ENCODE peak calls at places on chromosomes 13 and 19, in four cellular contexts. H is CD8-positive, alpha-beta T cell; D is GM23248; K is H1. W is an unnamed sample. For H3K4me1, the result is how much of the 10 kb centered on the place peaks cover.

GRCh38 chr13:48158290-48158689 is 63.4 kb upstream of the MED4 start:
- DNase-seq in H (no peak), D (no peak), K (no peak), W (no peak)

GRCh38 chr19:40629346-40629745 is 28.2 kb downstream of the LTBP4 start:
- DNase-seq in H (no peak), D (no peak), K (no peak), W (no peak)

GRCh38 chr19:32231691-32232090 is 113.7 kb upstream of the ZNF507 start:
- DNase-seq in H (no peak), D (no peak), K (no peak), W (no peak)

GRCh38 chr13:96946709-96947311 is 47.5 kb downstream of the OXGR1 start:
- DNase-seq in H (no peak), D (no peak), K (no peak), W (peak)

GRCh38 chr19:29531458-29532025 is 5.7 kb downstream of the VSTM2B start:
- DNase-seq in H (no peak), D (no peak), K (no peak), W (no peak)

GRCh38 chr13:98202026-98202425 is 25.0 kb upstream of the RNF113B start:
- DNase-seq in H (no peak), D (no peak), K (no peak), W (peak)

GRCh38 chr13:73339086-73339485 is 280.3 kb downstream of the KLF5 start:
- DNase-seq in H (no peak), D (peak), K (no peak), W (no peak)

GRCh38 chr19:38003427-38004099 is 96.6 kb downstream of the SIPA1L3 start:
- DNase-seq in H (no peak), D (peak), K (no peak), W (no peak)

GRCh38 chr19:49590071-49590970 is 661 bp upstream of the PRR12 start:
- DNase-seq in H (peak), D (peak), K (peak), W (peak)

GRCh38 chr13:45769072-45769471 is 67.0 kb downstream of the CBY2 start:
- DNase-seq in H (no peak), D (no peak), K (no peak), W (no peak)

GRCh38 chr19:38517321-38517720 is 83.8 kb downstream of the RYR1 start:
- DNase-seq in H (no peak), D (no peak), K (no peak), W (no peak)

GRCh38 chr19:44908074-44908835 is 2.7 kb downstream of the APOE start:
- DNase-seq in H (no peak), D (no peak), K (no peak), W (no peak)

GRCh38 chr19:31054430-31054829 is 294.8 kb downstream of the TSHZ3 start:
- DNase-seq in H (no peak), D (peak), K (peak), W (peak)

GRCh38 chr13:32228330-32229041 is 86.7 kb downstream of the ZAR1L start:
- DNase-seq in H (no peak), D (peak), K (no peak), W (peak)

GRCh38 chr13:34391071-34391470 is 551.0 kb upstream of the NBEA start:
- DNase-seq in H (no peak), D (peak), K (no peak), W (no peak)

GRCh38 chr13:47337781-47338507 is 441.1 kb upstream of the HTR2A start:
- DNase-seq in H (no peak), D (peak), K (no peak), W (no peak)

GRCh38 chr13:78659450-78660110 is 625 bp upstream of the OBI1 start:
- DNase-seq in H (no peak), D (peak), K (no peak), W (no peak)

GRCh38 chr13:113117335-113117872 is 5.2 kb upstream of the F10 start:
- DNase-seq in H (no peak), D (peak), K (no peak), W (no peak)

GRCh38 chr13:98542568-98543379 is 34.1 kb downstream of the STK24 start:
- DNase-seq in H (no peak), D (peak), K (no peak), W (no peak)

GRCh38 chr13:31749929-31750328 is 10.6 kb downstream of the RXFP2 start:
- DNase-seq in H (no peak), D (peak), K (no peak), W (no peak)

GRCh38 chr13:83286737-83287136 is 595.5 kb downstream of the SLITRK1 start:
- DNase-seq in H (no peak), D (peak), K (no peak), W (no peak)

DNA sequence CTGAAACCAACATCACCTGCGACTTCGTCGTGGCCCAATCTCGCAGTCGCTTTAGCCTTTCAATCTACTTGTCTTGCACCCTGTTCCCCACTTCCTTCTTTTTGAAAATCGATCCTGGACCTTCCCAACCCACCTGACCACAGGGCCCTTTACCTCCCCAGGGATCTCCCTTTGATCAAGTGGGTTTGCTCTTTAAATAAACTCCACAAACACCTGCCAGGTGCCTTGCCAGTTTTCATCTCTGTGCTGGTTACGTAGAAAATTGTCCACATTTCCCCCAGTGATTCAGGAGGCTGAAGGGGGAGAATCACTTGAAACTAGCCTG is 14.5 kb upstream of the RAB20 start:
- DNase-seq in H (no peak), D (no peak), K (no peak), W (no peak)
- H3K4me1 ChIP-seq in H (under half), D (under half), K (under half), W (under half)

DNA sequence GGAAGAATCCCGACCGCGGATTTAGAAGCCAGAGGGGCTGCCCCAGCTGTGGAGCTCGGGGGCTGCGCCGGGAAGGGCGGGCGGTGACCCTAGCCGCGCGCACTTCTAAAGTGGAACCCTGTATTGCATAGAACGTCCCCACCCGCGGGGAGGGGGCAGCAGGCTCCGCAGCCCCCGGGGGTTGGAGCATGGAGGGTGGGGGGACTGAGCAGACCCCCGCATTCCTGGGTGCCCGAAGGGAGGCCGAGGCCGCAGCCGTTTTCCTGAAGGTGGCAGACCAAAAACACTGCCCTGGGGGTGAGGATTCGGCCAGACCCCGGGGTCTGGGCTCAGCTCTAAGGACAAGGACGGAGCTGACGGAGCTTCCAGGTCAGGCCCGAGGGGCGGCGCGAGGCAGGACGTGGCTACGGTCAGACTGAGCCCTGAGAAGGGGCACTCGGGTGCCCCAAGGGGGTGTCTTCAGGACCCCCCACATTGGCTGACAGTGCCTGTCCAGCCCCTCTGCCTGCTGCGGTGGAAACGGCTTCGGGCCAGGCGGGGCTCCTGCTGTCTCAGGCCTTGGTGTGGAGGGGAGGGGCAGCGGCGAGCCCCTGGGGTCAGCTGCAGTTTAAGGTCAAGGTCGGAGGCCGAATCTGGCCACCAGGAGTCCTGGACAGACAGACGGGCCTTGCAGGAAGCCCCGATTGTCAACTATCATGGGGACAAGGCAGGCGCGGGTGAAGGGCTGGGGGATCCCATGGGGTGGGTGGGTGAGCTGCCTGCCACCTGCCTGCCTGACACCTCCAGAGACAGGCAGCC is 12.6 kb downstream of the MKNK2 start:
- DNase-seq in H (no peak), D (no peak), K (no peak), W (no peak)
- H3K4me1 ChIP-seq in H (under half), D (under half), K (under half), W (under half)

GRCh38 chr19:18091217-18091608 is 4.5 kb upstream of the IL12RB1 start:
- DNase-seq in H (peak), D (no peak), K (no peak), W (no peak)
- H3K4me1 ChIP-seq in H (half or more), D (under half), K (under half), W (under half)

DNA sequence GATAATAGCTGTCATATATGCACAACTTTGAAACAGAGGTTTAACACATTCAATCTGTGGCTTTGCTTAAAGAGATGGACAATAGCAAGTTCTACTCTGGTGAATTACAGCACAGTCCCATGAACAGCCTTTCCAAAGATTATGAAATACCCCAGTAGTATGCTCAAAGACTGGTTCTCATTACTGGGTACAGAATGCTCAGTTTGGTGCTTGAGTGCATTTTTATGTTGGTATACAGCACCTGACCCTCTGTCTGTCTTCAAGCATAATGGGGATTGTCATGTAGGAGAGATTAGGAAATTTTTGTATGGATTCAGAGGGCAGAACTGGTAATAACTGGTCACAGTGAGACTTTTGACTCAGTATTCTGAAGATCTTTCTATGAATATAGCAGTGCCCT is 7.6 kb downstream of the LMO7 start:
- DNase-seq in H (no peak), D (no peak), K (no peak), W (no peak)
- H3K4me1 ChIP-seq in H (under half), D (under half), K (under half), W (under half)

DNA sequence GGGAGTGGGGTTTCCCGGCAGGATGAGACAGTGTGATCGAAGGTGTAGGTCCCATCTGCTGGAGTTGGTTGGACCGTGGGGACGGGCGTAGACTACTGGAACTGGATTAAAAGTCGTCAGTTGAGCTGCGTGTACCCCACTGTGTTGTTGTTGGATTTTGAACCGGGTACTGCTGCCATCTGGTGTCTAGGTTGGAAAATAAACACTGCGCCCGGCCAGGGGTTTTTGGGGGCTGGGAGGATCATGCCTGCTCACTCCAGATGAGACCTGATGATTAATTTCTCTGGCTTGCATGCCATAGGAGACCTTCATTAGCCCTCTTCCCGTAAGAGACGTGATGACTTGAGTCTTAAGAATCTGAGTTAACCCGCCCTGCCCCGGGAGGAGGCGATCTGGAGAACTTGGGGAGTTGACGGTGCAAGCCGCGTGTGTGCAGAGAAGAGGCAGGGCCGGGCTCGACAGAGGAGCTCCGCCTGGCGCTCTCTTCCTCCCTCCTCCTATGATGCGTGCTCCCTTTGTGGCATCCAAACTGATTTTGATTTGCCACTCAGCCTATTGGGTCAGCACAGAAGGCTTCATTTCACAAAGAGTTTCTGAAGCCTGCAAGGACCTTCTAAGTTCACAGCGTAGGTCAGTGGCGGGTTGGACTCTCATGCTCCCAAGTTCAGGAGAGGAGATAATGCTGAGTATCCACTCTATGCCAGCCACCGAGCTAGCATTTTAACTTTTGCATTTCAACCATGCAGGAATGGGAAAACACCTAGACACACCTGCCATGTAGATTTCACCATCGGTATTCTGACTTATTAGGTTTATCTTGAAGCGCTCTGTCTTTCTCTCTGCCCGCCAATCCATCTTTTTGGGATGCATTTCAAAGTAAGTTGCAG is 2.7 kb downstream of the UHRF1 start:
- DNase-seq in H (peak), D (peak), K (peak), W (peak)
- H3K4me1 ChIP-seq in H (half or more), D (under half), K (under half), W (under half)

GRCh38 chr19:46131485-46132143 is 7.1 kb upstream of the IGFL3 start:
- DNase-seq in H (no peak), D (no peak), K (no peak), W (no peak)

GRCh38 chr19:46132508-46133100 is 8.1 kb upstream of the IGFL3 start:
- DNase-seq in H (no peak), D (peak), K (no peak), W (no peak)

GRCh38 chr19:46134527-46134926 is 10.0 kb upstream of the IGFL3 start:
- DNase-seq in H (no peak), D (no peak), K (no peak), W (no peak)

GRCh38 chr19:46133777-46134231 is 9.3 kb upstream of the IGFL3 start:
- DNase-seq in H (no peak), D (no peak), K (no peak), W (no peak)

GRCh38 chr19:46133101-46133627 is 8.7 kb upstream of the IGFL3 start:
- DNase-seq in H (no peak), D (peak), K (peak), W (peak)
- H3K4me1 ChIP-seq in H (under half), D (under half), K (under half), W (under half)

W was measured in Caco-2.